ENCODE peak calls at places on chromosomes 7 and 10, in five cellular contexts. One of them, this sample, is unnamed. For H3K4me1, the result is how much of the 10 kb centered on the place peaks cover.

GRCh38 chr10:86284355-86285105 is 82.1 kb downstream of the GRID1 start:
- DNase-seq in uterus: peak
- DNase-seq in Peyer's patch: no peak
- DNase-seq in heart right ventricle: no peak
- DNase-seq in adrenal gland: no peak
- DNase-seq in this sample: no peak

GRCh38 chr10:23015021-23015707 is 80.2 kb upstream of the MSRB2 start:
- DNase-seq in Peyer's patch: no peak
- DNase-seq in adrenal gland: no peak
- DNase-seq in heart right ventricle: no peak
- DNase-seq in uterus: no peak
- DNase-seq in this sample: no peak

GRCh38 chr10:62911210-62911963 is 95.2 kb upstream of the EGR2 start:
- DNase-seq in adrenal gland: no peak
- DNase-seq in heart right ventricle: no peak
- DNase-seq in Peyer's patch: no peak
- DNase-seq in uterus: no peak
- DNase-seq in this sample: peak

GRCh38 chr10:73814896-73815718 is 3.7 kb upstream of the NDST2 start:
- DNase-seq in Peyer's patch: no peak
- DNase-seq in adrenal gland: no peak
- DNase-seq in uterus: no peak
- DNase-seq in heart right ventricle: no peak
- DNase-seq in this sample: no peak

GRCh38 chr7:83876593-83876992 is 227.7 kb upstream of the SEMA3E start:
- DNase-seq in uterus: no peak
- DNase-seq in adrenal gland: no peak
- DNase-seq in heart right ventricle: no peak
- DNase-seq in Peyer's patch: no peak
- DNase-seq in this sample: no peak

GRCh38 chr10:81179805-81180452 is 642.2 kb downstream of the SH2D4B start:
- DNase-seq in uterus: no peak
- DNase-seq in Peyer's patch: no peak
- DNase-seq in adrenal gland: peak
- DNase-seq in heart right ventricle: no peak
- DNase-seq in this sample: peak

GRCh38 chr10:104447331-104447730 is 93.7 kb downstream of the CFAP58 start:
- DNase-seq in uterus: no peak
- DNase-seq in heart right ventricle: no peak
- DNase-seq in Peyer's patch: no peak
- DNase-seq in adrenal gland: no peak
- DNase-seq in this sample: no peak

GRCh38 chr7:17580141-17580540 is 281.7 kb downstream of the AHR start:
- DNase-seq in heart right ventricle: no peak
- DNase-seq in uterus: no peak
- DNase-seq in adrenal gland: no peak
- DNase-seq in Peyer's patch: no peak
- DNase-seq in this sample: no peak

GRCh38 chr7:13240349-13240748 is 552.9 kb downstream of the ARL4A start:
- DNase-seq in Peyer's patch: no peak
- DNase-seq in adrenal gland: no peak
- DNase-seq in heart right ventricle: no peak
- DNase-seq in uterus: no peak
- DNase-seq in this sample: no peak

GRCh38 chr10:102413053-102413705 is 5.4 kb downstream of the PSD start:
- DNase-seq in Peyer's patch: no peak
- DNase-seq in uterus: no peak
- DNase-seq in heart right ventricle: no peak
- DNase-seq in adrenal gland: no peak
- DNase-seq in this sample: peak

GRCh38 chr7:128867842-128868623 is 5.4 kb downstream of the ATP6V1F start:
- DNase-seq in heart right ventricle: no peak
- DNase-seq in adrenal gland: no peak
- DNase-seq in Peyer's patch: no peak
- DNase-seq in uterus: no peak
- DNase-seq in this sample: peak

GRCh38 chr10:57849726-57850357 is 417.9 kb downstream of the IPMK start:
- DNase-seq in uterus: no peak
- DNase-seq in heart right ventricle: no peak
- DNase-seq in adrenal gland: no peak
- DNase-seq in Peyer's patch: no peak
- DNase-seq in this sample: no peak

GRCh38 chr10:4780782-4781181 is 45.2 kb upstream of the AKR1E2 start:
- DNase-seq in uterus: no peak
- DNase-seq in adrenal gland: no peak
- DNase-seq in Peyer's patch: no peak
- DNase-seq in heart right ventricle: no peak
- DNase-seq in this sample: peak

GRCh38 chr7:80790877-80791276 is 128.0 kb downstream of the SEMA3C start:
- DNase-seq in heart right ventricle: peak
- DNase-seq in adrenal gland: no peak
- DNase-seq in uterus: no peak
- DNase-seq in Peyer's patch: no peak
- DNase-seq in this sample: no peak

GRCh38 chr7:23751852-23752251 is 41.8 kb downstream of the STK31 start:
- DNase-seq in Peyer's patch: no peak
- DNase-seq in heart right ventricle: no peak
- DNase-seq in uterus: no peak
- DNase-seq in adrenal gland: no peak
- DNase-seq in this sample: no peak

GRCh38 chr7:112192236-112193154 is 13.7 kb downstream of the DOCK4 start:
- DNase-seq in heart right ventricle: no peak
- DNase-seq in Peyer's patch: no peak
- DNase-seq in uterus: peak
- DNase-seq in adrenal gland: no peak
- DNase-seq in this sample: no peak

GRCh38 chr10:98971464-98971863 is 264.2 kb downstream of the HPSE2 start:
- DNase-seq in heart right ventricle: no peak
- DNase-seq in uterus: no peak
- DNase-seq in adrenal gland: no peak
- DNase-seq in Peyer's patch: no peak
- DNase-seq in this sample: no peak

GRCh38 chr10:106802949-106803348 is 361.6 kb downstream of the SORCS1 start:
- DNase-seq in uterus: no peak
- DNase-seq in Peyer's patch: no peak
- DNase-seq in adrenal gland: no peak
- DNase-seq in heart right ventricle: no peak
- DNase-seq in this sample: no peak

GRCh38 chr10:4650572-4650971 is 175.4 kb upstream of the AKR1E2 start:
- DNase-seq in Peyer's patch: no peak
- DNase-seq in adrenal gland: no peak
- DNase-seq in uterus: no peak
- DNase-seq in heart right ventricle: no peak
- DNase-seq in this sample: no peak

GRCh38 chr10:126921974-126922525 is 16.8 kb downstream of the DOCK1 start:
- DNase-seq in Peyer's patch: no peak
- DNase-seq in heart right ventricle: no peak
- DNase-seq in uterus: no peak
- DNase-seq in adrenal gland: no peak
- DNase-seq in this sample: no peak

GRCh38 chr10:99235872-99236626 is 397 bp upstream of the HPSE2 start:
- DNase-seq in heart right ventricle: no peak
- DNase-seq in uterus: no peak
- DNase-seq in Peyer's patch: no peak
- DNase-seq in adrenal gland: no peak
- DNase-seq in this sample: no peak

GRCh38 chr7:37376386-37376785 is 72.3 kb downstream of the ELMO1 start:
- DNase-seq in Peyer's patch: no peak
- DNase-seq in uterus: no peak
- DNase-seq in heart right ventricle: no peak
- DNase-seq in adrenal gland: no peak
- DNase-seq in this sample: no peak

GRCh38 chr7:5532520-5533335 is 109.1 kb upstream of the TNRC18 start:
- DNase-seq in adrenal gland: peak
- DNase-seq in uterus: peak
- DNase-seq in Peyer's patch: peak
- DNase-seq in heart right ventricle: peak
- DNase-seq in this sample: peak

GRCh38 chr10:22682237-22683192 is 31.9 kb downstream of the PIP4K2A start:
- DNase-seq in adrenal gland: no peak
- DNase-seq in Peyer's patch: peak
- DNase-seq in uterus: no peak
- DNase-seq in heart right ventricle: no peak
- DNase-seq in this sample: no peak

GRCh38 chr7:77200542-77200941 is 923 bp upstream of the FGL2 start:
- DNase-seq in adrenal gland: no peak
- DNase-seq in uterus: no peak
- DNase-seq in heart right ventricle: no peak
- DNase-seq in Peyer's patch: peak
- DNase-seq in this sample: no peak

GRCh38 chr10:130215076-130215917 is 79.1 kb downstream of the GLRX3 start:
- DNase-seq in uterus: no peak
- DNase-seq in heart right ventricle: no peak
- DNase-seq in adrenal gland: no peak
- DNase-seq in Peyer's patch: no peak
- DNase-seq in this sample: no peak

GRCh38 chr10:92880912-92881311 is 32.6 kb downstream of the EXOC6 start:
- DNase-seq in uterus: no peak
- DNase-seq in Peyer's patch: no peak
- DNase-seq in heart right ventricle: no peak
- DNase-seq in adrenal gland: no peak
- DNase-seq in this sample: no peak

GRCh38 chr10:5555031-5555510 is 30.3 kb downstream of the CALML3 start:
- DNase-seq in Peyer's patch: no peak
- DNase-seq in heart right ventricle: no peak
- DNase-seq in uterus: no peak
- DNase-seq in adrenal gland: no peak
- DNase-seq in this sample: no peak

GRCh38 chr10:79981673-79982485 is 33.0 kb upstream of the SFTPD start:
- DNase-seq in uterus: peak
- DNase-seq in adrenal gland: peak
- DNase-seq in heart right ventricle: peak
- DNase-seq in Peyer's patch: no peak
- DNase-seq in this sample: no peak

GRCh38 chr7:2138146-2138765 is 94.5 kb downstream of the MAD1L1 start:
- DNase-seq in uterus: no peak
- DNase-seq in Peyer's patch: peak
- DNase-seq in heart right ventricle: peak
- DNase-seq in adrenal gland: no peak
- DNase-seq in this sample: no peak

DNA sequence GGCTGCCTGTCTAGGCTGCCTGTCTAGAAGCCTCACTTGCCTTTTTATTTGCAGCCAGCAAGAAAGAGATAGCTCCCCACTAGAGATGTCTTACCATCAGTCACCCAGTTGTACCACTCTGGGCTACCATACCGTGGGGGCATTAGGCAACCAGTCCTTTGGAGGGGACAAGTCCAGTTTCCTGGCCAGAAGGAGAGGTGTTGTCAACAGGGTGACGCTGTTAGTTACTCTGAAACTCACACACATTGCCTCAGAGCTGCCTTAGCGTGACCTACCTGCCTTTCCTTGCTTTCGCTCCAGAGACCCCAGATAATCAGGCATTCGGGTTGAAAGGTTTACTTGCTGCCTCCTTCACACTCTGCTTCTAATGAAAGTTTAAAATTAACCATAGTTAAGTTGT is 155.4 kb downstream of the CELF2 start:
- DNase-seq in heart right ventricle: no peak
- DNase-seq in Peyer's patch: peak
- DNase-seq in adrenal gland: no peak
- DNase-seq in uterus: no peak
- DNase-seq in this sample: no peak
- H3K4me1 ChIP-seq in heart right ventricle: under half
- H3K4me1 ChIP-seq in Peyer's patch: under half
- H3K4me1 ChIP-seq in adrenal gland: under half
- H3K4me1 ChIP-seq in uterus: under half
- H3K4me1 ChIP-seq in this sample: under half

GRCh38 chr7:151673216-151673615 is 153.5 kb upstream of the RHEB start:
- DNase-seq in Peyer's patch: no peak
- DNase-seq in uterus: no peak
- DNase-seq in heart right ventricle: no peak
- DNase-seq in adrenal gland: no peak
- DNase-seq in this sample: no peak

GRCh38 chr7:151672706-151673105 is 153.0 kb upstream of the RHEB start:
- DNase-seq in heart right ventricle: no peak
- DNase-seq in Peyer's patch: no peak
- DNase-seq in uterus: no peak
- DNase-seq in adrenal gland: no peak
- DNase-seq in this sample: no peak

GRCh38 chr7:151669762-151670161 is 150.1 kb upstream of the RHEB start:
- DNase-seq in heart right ventricle: no peak
- DNase-seq in uterus: no peak
- DNase-seq in adrenal gland: no peak
- DNase-seq in Peyer's patch: no peak
- DNase-seq in this sample: no peak

GRCh38 chr7:151674161-151674920 is 154.6 kb upstream of the RHEB start:
- DNase-seq in uterus: no peak
- DNase-seq in Peyer's patch: no peak
- DNase-seq in adrenal gland: no peak
- DNase-seq in heart right ventricle: no peak
- DNase-seq in this sample: no peak

DNA sequence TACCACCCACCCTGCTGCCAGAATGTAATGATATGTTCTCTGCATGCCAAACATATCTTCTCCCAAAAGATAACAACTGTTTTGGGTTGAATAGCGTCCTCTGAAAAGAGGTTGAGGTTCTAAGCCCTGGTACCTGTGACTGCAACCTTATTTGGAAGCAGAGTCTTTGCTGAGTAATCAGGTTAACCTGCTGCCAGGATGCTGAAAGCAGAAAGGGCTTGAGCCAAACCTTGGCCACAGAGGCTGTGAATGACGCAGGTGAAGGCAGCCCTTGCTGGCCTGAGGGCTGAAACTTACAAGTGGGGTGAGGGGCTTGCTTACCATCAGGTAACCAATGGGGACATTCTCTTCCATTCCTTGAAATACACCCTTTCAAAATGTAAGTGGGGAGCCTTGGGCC is 151.8 kb upstream of the RHEB start:
- DNase-seq in adrenal gland: no peak
- DNase-seq in Peyer's patch: no peak
- DNase-seq in uterus: no peak
- DNase-seq in heart right ventricle: no peak
- DNase-seq in this sample: no peak
- H3K4me1 ChIP-seq in adrenal gland: under half
- H3K4me1 ChIP-seq in Peyer's patch: under half
- H3K4me1 ChIP-seq in uterus: under half
- H3K4me1 ChIP-seq in heart right ventricle: under half
- H3K4me1 ChIP-seq in this sample: under half

GRCh38 chr10:3107426-3107961 is 40.1 kb downstream of the PFKP start:
- DNase-seq in uterus: peak
- DNase-seq in heart right ventricle: peak
- DNase-seq in Peyer's patch: no peak
- DNase-seq in adrenal gland: peak
- DNase-seq in this sample: no peak
- H3K4me1 ChIP-seq in uterus: under half
- H3K4me1 ChIP-seq in heart right ventricle: under half
- H3K4me1 ChIP-seq in Peyer's patch: under half
- H3K4me1 ChIP-seq in adrenal gland: under half
- H3K4me1 ChIP-seq in this sample: under half

DNA sequence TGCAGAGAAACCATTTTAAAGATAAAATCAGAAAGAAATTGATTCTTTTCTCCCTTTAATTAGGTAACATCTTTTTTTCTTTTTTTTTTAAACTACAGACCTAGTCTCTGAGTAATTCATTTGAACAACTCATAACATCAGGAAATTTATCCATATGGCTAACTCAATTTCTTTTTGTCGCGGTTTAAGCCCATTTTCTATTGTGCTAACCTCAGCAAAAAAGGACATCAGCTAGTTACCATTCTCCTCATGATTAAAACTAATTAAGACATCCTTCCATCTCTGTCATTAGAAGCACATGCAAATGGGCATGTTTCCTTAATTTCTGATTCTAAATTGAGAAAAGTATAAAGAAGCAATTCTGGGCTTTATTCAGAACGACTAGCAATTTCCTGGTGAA is 57.8 kb downstream of the ANK3 start:
- DNase-seq in heart right ventricle: no peak
- DNase-seq in Peyer's patch: no peak
- DNase-seq in uterus: no peak
- DNase-seq in adrenal gland: no peak
- DNase-seq in this sample: no peak
- H3K4me1 ChIP-seq in heart right ventricle: under half
- H3K4me1 ChIP-seq in Peyer's patch: under half
- H3K4me1 ChIP-seq in uterus: under half
- H3K4me1 ChIP-seq in adrenal gland: under half
- H3K4me1 ChIP-seq in this sample: under half